ENCODE peak calls at places on chromosomes 11 and 22, in nine cellular contexts. W is effector memory CD8-positive, alpha-beta T cell; X is GM10248; F is choroid plexus epithelial cell; P is A549; N is DMS153; J is SK-MEL-5; Q is B cell; A is cardiac muscle cell. I is an unnamed sample.

GRCh38 chr22:29766632-29767288 is at the start of gene ZMAT5:
- DNase-seq in P (peak), Q (peak), J (peak), N (peak), F (peak), X (peak), A (peak), W (peak), I (peak)

GRCh38 chr11:108538022-108538424 is 39.8 kb upstream of the POGLUT3 start:
- DNase-seq in Q (no peak), W (peak), N (peak), A (no peak), P (no peak), F (no peak), X (no peak), J (no peak), I (peak)

GRCh38 chr11:665707-666281 is 28.7 kb downstream of the DRD4 start:
- DNase-seq in J (no peak), A (no peak), F (peak), Q (no peak), N (no peak), X (no peak), W (no peak), P (no peak), I (no peak)

GRCh38 chr11:110219011-110219785 is 77.2 kb downstream of the RDX start:
- DNase-seq in N (no peak), J (no peak), X (no peak), W (no peak), A (no peak), F (no peak), Q (no peak), P (no peak), I (no peak)

GRCh38 chr11:21142007-21142406 is 472.6 kb downstream of the NELL1 start:
- DNase-seq in Q (no peak), X (no peak), F (no peak), W (no peak), N (peak), J (peak), A (peak), P (no peak), I (peak)

GRCh38 chr11:67732045-67732787 is 57.8 kb upstream of the ALDH3B2 start:
- DNase-seq in P (peak), A (peak), F (no peak), X (peak), N (peak), W (peak), Q (peak), J (peak), I (peak)

GRCh38 chr11:75480890-75481190 is 44.9 kb downstream of the GDPD5 start:
- DNase-seq in J (no peak), N (no peak), F (no peak), X (no peak), A (no peak), W (no peak), Q (no peak), P (no peak), I (peak)

GRCh38 chr11:92717240-92717639 is 252.2 kb upstream of the MTNR1B start:
- DNase-seq in X (no peak), F (no peak), W (no peak), A (no peak), Q (no peak), P (no peak), J (no peak), N (no peak), I (peak)

I was measured in NCI-H69.